ENCODE peak calls at places on chromosomes 6 and 20, in seven cellular contexts. M is HCT116, W is left lung, S is right lobe of liver, X is heart right ventricle, A is PC-9, P is Panc1. I is an unnamed sample. For H3K4me1, the result is how much of the 10 kb centered on the place peaks cover.

GRCh38 chr6:148884461-148884860 is 137.6 kb downstream of the UST start:
- DNase-seq in M (no peak), W (no peak), S (no peak), X (no peak), A (no peak), P (no peak), I (no peak)

GRCh38 chr6:111410371-111410770 is 72.6 kb downstream of the REV3L start:
- DNase-seq in M (no peak), W (no peak), S (no peak), X (no peak), A (no peak), P (no peak), I (no peak)

GRCh38 chr6:162671580-162672165 is 55.9 kb downstream of the PRKN start:
- DNase-seq in M (no peak), W (no peak), S (no peak), X (peak), A (no peak), P (no peak), I (no peak)

GRCh38 chr6:113632220-113632864 is 224.8 kb upstream of the MARCKS start:
- DNase-seq in M (peak), W (peak), S (peak), X (peak), A (peak), P (peak), I (no peak)

GRCh38 chr6:166465671-166466087 is 82.9 kb upstream of the MPC1 start:
- DNase-seq in M (no peak), W (no peak), S (no peak), X (peak), A (no peak), P (no peak), I (no peak)

GRCh38 chr6:139028658-139029469 is at the start of gene ABRACL:
- DNase-seq in M (peak), W (peak), S (peak), X (peak), A (peak), P (no peak), I (peak)

GRCh38 chr6:30483677-30484279 is 5.5 kb upstream of the HLA-E start:
- DNase-seq in M (peak), W (no peak), S (no peak), X (peak), A (peak), P (no peak), I (no peak)

GRCh38 chr20:61608275-61609085 is 356.4 kb downstream of the CDH4 start:
- DNase-seq in M (no peak), W (no peak), S (no peak), X (no peak), A (no peak), P (no peak), I (no peak)

GRCh38 chr20:53698321-53698978 is 104.8 kb upstream of the ZNF217 start:
- DNase-seq in M (no peak), W (no peak), S (no peak), X (no peak), A (no peak), P (no peak), I (no peak)

GRCh38 chr6:163583558-163583957 is 169.0 kb downstream of the QKI start:
- DNase-seq in M (no peak), W (no peak), S (peak), X (no peak), A (no peak), P (no peak), I (no peak)

GRCh38 chr20:25538838-25539665 is 46.3 kb downstream of the NINL start:
- DNase-seq in M (no peak), W (peak), S (peak), X (no peak), A (no peak), P (no peak), I (no peak)

GRCh38 chr20:41065716-41066115 is 37.1 kb downstream of the TOP1 start:
- DNase-seq in M (no peak), W (no peak), S (no peak), X (no peak), A (no peak), P (no peak), I (no peak)

GRCh38 chr6:163525926-163526325 is 111.4 kb downstream of the QKI start:
- DNase-seq in M (no peak), W (no peak), S (no peak), X (no peak), A (no peak), P (no peak), I (no peak)

GRCh38 chr6:971981-972640 is 279.2 kb upstream of the EXOC2 start:
- DNase-seq in M (no peak), W (no peak), S (no peak), X (no peak), A (no peak), P (no peak), I (no peak)

GRCh38 chr6:5149160-5149559 is 64.0 kb downstream of the PPP1R3G start:
- DNase-seq in M (no peak), W (no peak), S (no peak), X (no peak), A (no peak), P (no peak), I (no peak)

GRCh38 chr20:50824137-50824536 is 29.3 kb downstream of the BCAS4 start:
- DNase-seq in M (no peak), W (no peak), S (no peak), X (no peak), A (peak), P (no peak), I (no peak)

GRCh38 chr20:59565768-59566461 is 38.4 kb upstream of the PHACTR3 start:
- DNase-seq in M (no peak), W (no peak), S (no peak), X (no peak), A (peak), P (no peak), I (no peak)

GRCh38 chr6:105014448-105014847 is 57.5 kb downstream of the LIN28B start:
- DNase-seq in M (no peak), W (no peak), S (no peak), X (no peak), A (no peak), P (no peak), I (no peak)

GRCh38 chr6:135321012-135321621 is 140.0 kb downstream of the MYB start:
- DNase-seq in M (no peak), W (no peak), S (no peak), X (no peak), A (no peak), P (no peak), I (no peak)

DNA sequence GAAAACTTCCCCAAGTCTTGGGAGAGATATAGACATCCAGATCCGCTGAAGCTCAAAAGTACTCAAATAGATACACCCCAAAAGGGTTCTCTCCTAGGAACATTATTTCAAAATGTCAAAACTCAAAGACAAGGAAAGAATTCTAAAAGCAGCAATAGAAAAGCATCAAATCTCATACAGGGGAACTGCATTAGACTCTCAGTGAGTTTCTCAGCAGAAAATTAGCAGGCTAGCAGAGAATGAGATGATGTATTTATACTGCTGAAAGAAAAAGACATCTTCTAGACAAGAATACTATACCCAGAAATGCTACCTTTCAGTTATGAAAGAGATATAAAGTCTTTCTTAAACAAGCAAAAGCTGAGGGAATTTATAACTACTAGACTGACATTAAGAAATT is 75.5 kb upstream of the RIMS1 start:
- DNase-seq in M (no peak), W (no peak), S (no peak), X (no peak), A (no peak), P (no peak), I (no peak)
- H3K27ac ChIP-seq in M (no peak), W (no peak), S (no peak), X (no peak), A (no peak), P (no peak), I (no peak)

GRCh38 chr20:32984196-32984595 is 20.0 kb downstream of the SUN5 start:
- DNase-seq in M (no peak), W (no peak), S (no peak), X (no peak), A (no peak), P (no peak), I (no peak)
- H3K4me3 ChIP-seq in M (no peak), W (no peak), S (no peak), X (no peak), A (no peak), P (no peak), I (no peak)

DNA sequence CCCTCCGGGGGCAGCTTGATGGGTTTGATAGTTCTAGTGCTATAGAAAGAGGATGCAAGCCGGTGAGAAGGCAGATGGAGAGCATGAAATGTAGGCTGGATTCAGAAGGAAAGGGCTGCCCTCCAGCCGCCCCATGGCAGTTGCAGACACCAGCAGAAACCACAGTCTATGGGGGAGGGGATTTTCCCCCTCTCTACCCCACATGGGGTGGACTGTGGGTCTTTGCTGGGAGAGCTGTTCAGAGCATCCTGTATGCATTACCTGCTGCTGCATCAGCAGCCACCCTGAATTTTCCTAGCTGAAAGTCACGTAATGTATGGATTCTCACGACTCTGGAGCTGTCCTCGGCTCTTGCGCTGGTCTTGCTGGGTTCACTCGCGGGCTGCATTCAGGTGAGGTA is 48.8 kb upstream of the CST5 start:
- DNase-seq in M (no peak), W (no peak), S (no peak), X (no peak), A (no peak), P (no peak), I (no peak)
- H3K4me1 ChIP-seq in M (under half), W (under half), S (under half), X (under half), A (under half), P (under half), I (under half)

DNA sequence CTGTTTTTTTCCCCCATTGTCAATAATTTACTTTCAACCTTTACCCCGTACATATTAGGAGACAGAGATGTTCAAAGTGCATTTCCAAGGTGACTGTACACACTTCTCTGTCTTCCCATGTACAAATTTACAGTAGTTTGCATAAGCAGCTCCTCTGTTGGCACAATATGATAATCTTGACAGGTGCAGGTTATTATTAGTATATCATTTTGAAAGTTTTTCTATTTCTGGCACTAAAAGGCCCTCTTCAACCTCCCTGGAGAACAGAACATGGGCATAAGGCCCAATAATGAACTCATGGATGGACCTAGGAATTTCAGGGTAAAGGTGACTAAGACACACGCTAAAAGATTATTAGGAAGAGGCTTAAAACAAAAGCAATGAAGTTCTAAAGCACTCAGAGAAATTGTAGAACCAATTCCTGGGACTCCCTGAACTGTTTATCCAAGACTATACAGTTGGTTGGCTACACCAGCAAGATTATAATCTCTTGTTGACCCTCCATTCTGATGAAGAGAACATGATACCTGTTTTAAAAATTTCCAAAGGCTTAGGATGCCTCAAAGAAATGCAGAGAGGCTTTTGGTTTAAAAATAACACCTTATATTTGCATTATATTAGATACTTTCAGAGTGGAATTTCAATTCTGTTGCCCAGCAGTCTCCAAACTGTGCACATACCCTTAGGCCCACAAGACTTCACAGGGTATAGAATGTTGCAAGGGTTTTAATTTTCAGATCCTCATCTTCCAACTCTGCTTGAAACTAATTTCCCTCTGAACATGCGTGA is 1.1 kb downstream of the AIG1 start:
- DNase-seq in M (no peak), W (no peak), S (no peak), X (no peak), A (no peak), P (no peak), I (no peak)
- H3K27ac ChIP-seq in M (no peak), W (peak), S (peak), X (peak), A (peak), P (peak), I (no peak)

DNA sequence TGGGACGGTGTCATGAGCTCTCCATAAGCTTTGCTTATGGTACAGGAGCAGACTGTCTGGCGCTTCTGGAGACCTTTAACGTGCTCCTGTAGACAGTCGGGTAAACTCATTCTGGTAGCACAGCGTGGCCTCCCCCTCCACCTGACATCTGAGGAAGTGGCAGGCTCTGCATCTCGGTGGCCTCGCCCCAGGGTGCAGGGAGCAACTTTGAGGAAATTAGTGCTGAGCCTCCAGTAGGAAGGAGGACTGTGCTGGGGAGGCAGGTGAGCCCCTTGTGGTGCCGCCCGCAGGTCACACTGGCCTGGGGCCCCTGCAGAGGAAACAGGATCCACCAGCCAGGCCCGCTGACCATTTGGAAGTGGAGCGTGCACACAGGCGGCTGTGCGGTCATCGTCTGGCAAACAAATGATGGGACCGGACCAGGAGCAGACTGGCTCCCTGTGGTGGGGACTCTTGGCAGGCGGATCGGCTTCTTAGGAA is 57.9 kb downstream of the SYNJ2 start:
- DNase-seq in M (no peak), W (no peak), S (no peak), X (no peak), A (peak), P (no peak), I (no peak)
- H3K4me3 ChIP-seq in M (no peak), W (no peak), S (no peak), X (no peak), A (peak), P (no peak), I (no peak)

I was measured in effector memory CD4-positive, alpha-beta T cell.